ENCODE peak calls at places on chromosomes 7 and 10, in nine cellular contexts. C is activated naive CD4-positive, alpha-beta T cell; J is NCI-H510A treated with DMSO at 0.1 percent for 48 hours; M is GM12892; R is cardiac fibroblast; G is Calu3; L is CD8-positive, alpha-beta T cell; N is BE2C; W is globus pallidus. F is an unnamed sample.

GRCh38 chr7:122588621-122589020 is 110.3 kb downstream of the RNF133 start:
- DNase-seq in C (no peak), J (no peak), M (no peak), R (no peak), G (no peak), L (no peak), N (no peak), W (no peak), F (no peak)

GRCh38 chr10:69414036-69415018 is 2.4 kb downstream of the TACR2 start:
- DNase-seq in C (no peak), J (no peak), M (no peak), R (no peak), G (no peak), L (no peak), N (no peak), W (no peak), F (no peak)

GRCh38 chr7:43636093-43636492 is 53.2 kb downstream of the STK17A start:
- DNase-seq in C (no peak), J (no peak), M (no peak), R (peak), G (no peak), L (no peak), N (no peak), W (no peak), F (no peak)

GRCh38 chr7:34728156-34728555 is 70.1 kb downstream of the NPSR1 start:
- DNase-seq in C (no peak), J (no peak), M (no peak), R (no peak), G (no peak), L (no peak), N (no peak), W (no peak), F (no peak)

GRCh38 chr10:59400214-59400613 is 37.9 kb upstream of the FAM13C start:
- DNase-seq in C (no peak), J (no peak), M (no peak), R (no peak), G (no peak), L (no peak), N (no peak), W (no peak), F (no peak)

GRCh38 chr10:77586719-77587423 is 50.7 kb downstream of the KCNMA1 start:
- DNase-seq in C (no peak), J (peak), M (no peak), R (peak), G (no peak), L (no peak), N (no peak), W (no peak), F (no peak)

GRCh38 chr7:22866965-22867364 is 44.3 kb upstream of the TOMM7 start:
- DNase-seq in C (no peak), J (no peak), M (no peak), R (peak), G (no peak), L (no peak), N (no peak), W (no peak), F (no peak)

GRCh38 chr7:101740981-101741725 is 76.3 kb upstream of the CUX1 start:
- DNase-seq in C (no peak), J (no peak), M (no peak), R (peak), G (no peak), L (no peak), N (no peak), W (no peak), F (no peak)

GRCh38 chr7:24373556-24373955 is 89.6 kb downstream of the NPY start:
- DNase-seq in C (no peak), J (no peak), M (no peak), R (no peak), G (no peak), L (no peak), N (no peak), W (no peak), F (no peak)

GRCh38 chr10:87578799-87579401 is 74.2 kb downstream of the MINPP1 start:
- DNase-seq in C (no peak), J (no peak), M (no peak), R (peak), G (no peak), L (no peak), N (no peak), W (no peak), F (no peak)

GRCh38 chr10:71084818-71085126 is 127.6 kb upstream of the UNC5B start:
- DNase-seq in C (no peak), J (no peak), M (no peak), R (no peak), G (no peak), L (no peak), N (no peak), W (no peak), F (no peak)

GRCh38 chr7:89887489-89887888 is 266.8 kb upstream of the STEAP1 start:
- DNase-seq in C (no peak), J (no peak), M (no peak), R (no peak), G (no peak), L (no peak), N (no peak), W (peak), F (peak)

GRCh38 chr10:569961-570630 is 119.4 kb downstream of the DIP2C start:
- DNase-seq in C (no peak), J (no peak), M (no peak), R (no peak), G (no peak), L (no peak), N (no peak), W (no peak), F (no peak)

GRCh38 chr10:99779335-99779734 is 3.1 kb upstream of the ABCC2 start:
- DNase-seq in C (no peak), J (no peak), M (no peak), R (peak), G (no peak), L (no peak), N (no peak), W (no peak), F (no peak)

GRCh38 chr7:17640730-17641377 is 299.4 kb downstream of the SNX13 start:
- DNase-seq in C (no peak), J (peak), M (no peak), R (peak), G (peak), L (no peak), N (peak), W (peak), F (peak)

GRCh38 chr10:52043811-52044210 is 270.3 kb upstream of the DKK1 start:
- DNase-seq in C (no peak), J (no peak), M (no peak), R (no peak), G (no peak), L (no peak), N (no peak), W (no peak), F (no peak)

GRCh38 chr10:119724630-119725549 is 960 bp upstream of the INPP5F start:
- DNase-seq in C (no peak), J (peak), M (peak), R (peak), G (no peak), L (no peak), N (no peak), W (peak), F (peak)

GRCh38 chr10:93554760-93555432 is 11.6 kb upstream of the FFAR4 start:
- DNase-seq in C (no peak), J (peak), M (peak), R (peak), G (peak), L (no peak), N (peak), W (peak), F (peak)

GRCh38 chr7:57821438-57822382 is 371.7 kb downstream of the ZNF716 start:
- DNase-seq in C (no peak), J (no peak), M (no peak), R (no peak), G (no peak), L (no peak), N (no peak), W (no peak), F (no peak)

GRCh38 chr7:142854505-142855400 is at the start of gene EPHB6:
- DNase-seq in C (peak), J (no peak), M (no peak), R (peak), G (peak), L (no peak), N (peak), W (peak), F (no peak)

GRCh38 chr10:61135276-61135721 is 191.3 kb upstream of the RHOBTB1 start:
- DNase-seq in C (no peak), J (peak), M (no peak), R (no peak), G (no peak), L (no peak), N (no peak), W (no peak), F (no peak)

GRCh38 chr10:131852161-131852822 is 48.5 kb upstream of the PPP2R2D start:
- DNase-seq in C (no peak), J (no peak), M (no peak), R (no peak), G (no peak), L (no peak), N (peak), W (no peak), F (no peak)

GRCh38 chr7:123431075-123431614 is 103.2 kb downstream of the IQUB start:
- DNase-seq in C (no peak), J (no peak), M (no peak), R (no peak), G (no peak), L (no peak), N (no peak), W (no peak), F (no peak)

GRCh38 chr7:1853619-1854520 is 183.8 kb downstream of the ELFN1 start:
- DNase-seq in C (no peak), J (no peak), M (no peak), R (no peak), G (no peak), L (no peak), N (peak), W (no peak), F (no peak)

GRCh38 chr10:77981281-77981680 is 48.0 kb downstream of the POLR3A start:
- DNase-seq in C (no peak), J (no peak), M (no peak), R (no peak), G (no peak), L (no peak), N (no peak), W (no peak), F (no peak)

GRCh38 chr10:35822316-35822715 is 180.2 kb upstream of the FZD8 start:
- DNase-seq in C (no peak), J (no peak), M (no peak), R (peak), G (no peak), L (no peak), N (peak), W (peak), F (no peak)

GRCh38 chr7:113270790-113271189 is 152.4 kb upstream of the SMIM30 start:
- DNase-seq in C (no peak), J (no peak), M (no peak), R (no peak), G (no peak), L (no peak), N (no peak), W (no peak), F (no peak)

GRCh38 chr7:23472974-23473847 is 2.9 kb upstream of the IGF2BP3 start:
- DNase-seq in C (no peak), J (peak), M (no peak), R (no peak), G (no peak), L (no peak), N (peak), W (no peak), F (no peak)

GRCh38 chr10:83516788-83517187 is 622.5 kb upstream of the GHITM start:
- DNase-seq in C (no peak), J (no peak), M (no peak), R (no peak), G (no peak), L (no peak), N (peak), W (no peak), F (no peak)

GRCh38 chr7:23654508-23654907 is 25.5 kb upstream of the FAM221A start:
- DNase-seq in C (no peak), J (no peak), M (no peak), R (peak), G (peak), L (no peak), N (peak), W (peak), F (peak)

GRCh38 chr10:18368681-18369080 is 228.5 kb downstream of the CACNB2 start:
- DNase-seq in C (no peak), J (no peak), M (no peak), R (peak), G (no peak), L (no peak), N (no peak), W (no peak), F (no peak)

GRCh38 chr7:150686030-150686626 is 622 bp downstream of the GIMAP2 start:
- DNase-seq in C (no peak), J (no peak), M (no peak), R (no peak), G (no peak), L (no peak), N (no peak), W (no peak), F (peak)

GRCh38 chr10:104033966-104034365 is 51.7 kb downstream of the COL17A1 start:
- DNase-seq in C (no peak), J (no peak), M (no peak), R (no peak), G (no peak), L (no peak), N (no peak), W (peak), F (no peak)

GRCh38 chr10:46514431-46514861 is 42.0 kb downstream of the GPRIN2 start:
- DNase-seq in C (no peak), J (no peak), M (no peak), R (no peak), G (no peak), L (no peak), N (no peak), W (no peak), F (no peak)

F was measured in pons.